ENCODE peak calls at places on chromosomes 3 and 15, in five cellular contexts. Z is EH, M is ACHN, B is progenitor cell of endocrine pancreas, N is HT1080. P is an unnamed sample.

GRCh38 chr3:127775398-127776109 is 46.8 kb downstream of the MGLL start:
- DNase-seq in M (no peak), Z (peak; percentile 84), N (no peak), B (no peak), P (peak; percentile 92)

GRCh38 chr3:79886204-79886603 is 118.4 kb upstream of the ROBO1 start:
- DNase-seq in Z (no peak), B (no peak), N (no peak), M (no peak), P (no peak)

GRCh38 chr3:116256843-116257485 is 188.3 kb downstream of the LSAMP start:
- DNase-seq in N (no peak), M (peak; percentile 12), Z (no peak), B (no peak), P (no peak)

GRCh38 chr15:101201411-101202174 is 50.3 kb downstream of the CHSY1 start:
- DNase-seq in Z (peak; percentile 100), N (peak; percentile 99), M (peak; percentile 96), B (no peak), P (peak; percentile 98)

GRCh38 chr3:140207541-140207940 is 272.6 kb downstream of the CLSTN2 start:
- DNase-seq in B (no peak), N (no peak), M (no peak), Z (no peak), P (no peak)

GRCh38 chr3:176147251-176147650 is 1050.0 kb downstream of the TBL1XR1 start:
- DNase-seq in Z (no peak), M (no peak), N (no peak), B (no peak), P (no peak)

GRCh38 chr3:45579251-45579650 is 15.3 kb upstream of the LIMD1 start:
- DNase-seq in Z (no peak), M (no peak), B (no peak), N (no peak), P (no peak)

GRCh38 chr3:46504780-46505179 is 7.0 kb downstream of the RTP3 start:
- DNase-seq in Z (no peak), B (no peak), M (no peak), N (no peak), P (no peak)

GRCh38 chr3:44237665-44238064 is 4.0 kb upstream of the TOPAZ1 start:
- DNase-seq in Z (no peak), B (no peak), N (no peak), M (no peak), P (no peak)

GRCh38 chr3:45655906-45656305 is 33.3 kb upstream of the SACM1L start:
- DNase-seq in M (no peak), B (no peak), N (peak; percentile 39), Z (peak; percentile 53), P (no peak)

GRCh38 chr3:196712514-196713413 is 587 bp downstream of the PIGX start:
- DNase-seq in Z (peak; percentile 69), N (peak; percentile 49), M (peak; percentile 34), B (no peak), P (no peak)

GRCh38 chr3:37940242-37940908 is 50.2 kb upstream of the VILL start:
- DNase-seq in N (no peak), Z (no peak), M (no peak), B (no peak), P (no peak)

GRCh38 chr3:160226740-160227048 is 1.5 kb downstream of the C3orf80 start:
- DNase-seq in N (no peak), B (peak; percentile 14), Z (no peak), M (no peak), P (no peak)

GRCh38 chr15:36882487-36883108 is 217.8 kb downstream of the MEIS2 start:
- DNase-seq in N (no peak), B (no peak), Z (peak; percentile 21), M (peak; percentile 19), P (peak; percentile 12)

GRCh38 chr3:178072391-178072790 is 463.8 kb upstream of the KCNMB2 start:
- DNase-seq in Z (no peak), M (no peak), B (no peak), N (no peak), P (no peak)

GRCh38 chr15:96121521-96121920 is 209.0 kb upstream of the NR2F2 start:
- DNase-seq in Z (peak; percentile 84), M (no peak), B (no peak), N (no peak), P (no peak)

GRCh38 chr15:63521405-63522142 is 17.2 kb downstream of the USP3 start:
- DNase-seq in N (no peak), M (no peak), B (no peak), Z (peak; percentile 62), P (no peak)

GRCh38 chr15:92394327-92395175 is 870 bp downstream of the ST8SIA2 start:
- DNase-seq in B (peak; percentile 69), M (no peak), N (no peak), Z (no peak), P (peak; percentile 28)

GRCh38 chr3:196009456-196009855 is 72.4 kb downstream of the TFRC start:
- DNase-seq in M (no peak), B (no peak), N (no peak), Z (no peak), P (no peak)

GRCh38 chr3:190709351-190709773 is 153.1 kb downstream of the GMNC start:
- DNase-seq in N (peak; percentile 25), B (no peak), Z (peak; percentile 45), M (no peak), P (peak; percentile 57)

GRCh38 chr15:77064118-77064517 is 6.8 kb downstream of the TSPAN3 start:
- DNase-seq in Z (no peak), B (no peak), N (no peak), M (no peak), P (no peak)

GRCh38 chr3:113533534-113533892 is 1.2 kb downstream of the SIDT1 start:
- DNase-seq in N (no peak), Z (no peak), B (no peak), M (no peak), P (no peak)

GRCh38 chr15:55389276-55389631 is 18.9 kb downstream of the CCPG1 start:
- DNase-seq in N (peak; percentile 65), Z (peak; percentile 37), M (peak; percentile 12), B (no peak), P (peak; percentile 6)

GRCh38 chr3:128195802-128196201 is 42.5 kb downstream of the EEFSEC start:
- DNase-seq in N (no peak), B (no peak), Z (no peak), M (no peak), P (no peak)

GRCh38 chr3:45693941-45694521 is 4.8 kb downstream of the SACM1L start:
- DNase-seq in Z (no peak), M (no peak), B (no peak), N (no peak), P (no peak)

GRCh38 chr15:37536967-37537624 is 397.3 kb upstream of the TMCO5A start:
- DNase-seq in M (no peak), Z (peak; percentile 15), N (peak; percentile 53), B (no peak), P (no peak)